ENCODE peak calls at places on chromosomes 5 and 9, in five cellular contexts. One of them, this sample, is unnamed. For H3K36me3, the result is how much of the 10 kb centered on the place peaks cover.

GRCh38 chr5:96565843-96566242 is 96.3 kb upstream of the CAST start:
- DNase-seq in transverse colon: no peak
- DNase-seq in tibial nerve: no peak
- DNase-seq in cardiac muscle cell: no peak
- DNase-seq in mucosa of descending colon: no peak
- DNase-seq in this sample: no peak

GRCh38 chr5:172048539-172049101 is 42.2 kb upstream of the FBXW11 start:
- DNase-seq in cardiac muscle cell: no peak
- DNase-seq in tibial nerve: no peak
- DNase-seq in mucosa of descending colon: no peak
- DNase-seq in transverse colon: no peak
- DNase-seq in this sample: no peak

GRCh38 chr5:33800221-33800950 is 91.4 kb downstream of the ADAMTS12 start:
- DNase-seq in tibial nerve: no peak
- DNase-seq in mucosa of descending colon: no peak
- DNase-seq in transverse colon: no peak
- DNase-seq in cardiac muscle cell: no peak
- DNase-seq in this sample: no peak

GRCh38 chr9:3768286-3768685 is 242.5 kb upstream of the RFX3 start:
- DNase-seq in transverse colon: no peak
- DNase-seq in tibial nerve: no peak
- DNase-seq in cardiac muscle cell: no peak
- DNase-seq in mucosa of descending colon: no peak
- DNase-seq in this sample: no peak

GRCh38 chr5:112338681-112339337 is 80.3 kb downstream of the EPB41L4A start:
- DNase-seq in cardiac muscle cell: no peak
- DNase-seq in mucosa of descending colon: no peak
- DNase-seq in tibial nerve: no peak
- DNase-seq in transverse colon: no peak
- DNase-seq in this sample: no peak

GRCh38 chr5:168162464-168162863 is 129.0 kb upstream of the WWC1 start:
- DNase-seq in cardiac muscle cell: no peak
- DNase-seq in mucosa of descending colon: no peak
- DNase-seq in transverse colon: no peak
- DNase-seq in tibial nerve: no peak
- DNase-seq in this sample: no peak

GRCh38 chr9:89470239-89470638 is 27.7 kb downstream of the SEMA4D start:
- DNase-seq in cardiac muscle cell: no peak
- DNase-seq in tibial nerve: no peak
- DNase-seq in transverse colon: no peak
- DNase-seq in mucosa of descending colon: no peak
- DNase-seq in this sample: no peak

GRCh38 chr5:147561435-147561834 is 51.6 kb upstream of the DPYSL3 start:
- DNase-seq in cardiac muscle cell: no peak
- DNase-seq in tibial nerve: no peak
- DNase-seq in mucosa of descending colon: no peak
- DNase-seq in transverse colon: no peak
- DNase-seq in this sample: no peak

GRCh38 chr9:71812385-71812784 is 44.1 kb upstream of the CEMIP2 start:
- DNase-seq in mucosa of descending colon: no peak
- DNase-seq in transverse colon: no peak
- DNase-seq in cardiac muscle cell: no peak
- DNase-seq in tibial nerve: no peak
- DNase-seq in this sample: no peak

GRCh38 chr9:134983506-134984371 is 66.0 kb upstream of the FCN1 start:
- DNase-seq in mucosa of descending colon: no peak
- DNase-seq in cardiac muscle cell: no peak
- DNase-seq in tibial nerve: no peak
- DNase-seq in transverse colon: no peak
- DNase-seq in this sample: no peak

GRCh38 chr9:109117856-109118801 is 1.6 kb downstream of the TMEM245 start:
- DNase-seq in tibial nerve: no peak
- DNase-seq in cardiac muscle cell: peak
- DNase-seq in mucosa of descending colon: no peak
- DNase-seq in transverse colon: peak
- DNase-seq in this sample: no peak

GRCh38 chr5:26024774-26025173 is 1013.6 kb downstream of the CDH9 start:
- DNase-seq in cardiac muscle cell: peak
- DNase-seq in transverse colon: no peak
- DNase-seq in tibial nerve: no peak
- DNase-seq in mucosa of descending colon: no peak
- DNase-seq in this sample: no peak

GRCh38 chr5:134583821-134584220 is 48.8 kb downstream of the SAR1B start:
- DNase-seq in transverse colon: no peak
- DNase-seq in cardiac muscle cell: no peak
- DNase-seq in tibial nerve: no peak
- DNase-seq in mucosa of descending colon: peak
- DNase-seq in this sample: no peak

GRCh38 chr5:11734369-11734768 is 169.9 kb downstream of the CTNND2 start:
- DNase-seq in cardiac muscle cell: no peak
- DNase-seq in tibial nerve: no peak
- DNase-seq in transverse colon: no peak
- DNase-seq in mucosa of descending colon: no peak
- DNase-seq in this sample: no peak

GRCh38 chr5:80125962-80126480 is 90.9 kb downstream of the THBS4 start:
- DNase-seq in mucosa of descending colon: no peak
- DNase-seq in transverse colon: no peak
- DNase-seq in tibial nerve: no peak
- DNase-seq in cardiac muscle cell: no peak
- DNase-seq in this sample: peak

GRCh38 chr5:93741136-93741811 is at the start of gene POU5F2:
- DNase-seq in cardiac muscle cell: no peak
- DNase-seq in mucosa of descending colon: no peak
- DNase-seq in tibial nerve: no peak
- DNase-seq in transverse colon: no peak
- DNase-seq in this sample: no peak

GRCh38 chr5:107966216-107966615 is 295.5 kb upstream of the EFNA5 start:
- DNase-seq in tibial nerve: no peak
- DNase-seq in transverse colon: no peak
- DNase-seq in mucosa of descending colon: no peak
- DNase-seq in cardiac muscle cell: no peak
- DNase-seq in this sample: no peak

GRCh38 chr5:65892801-65893200 is 33.6 kb upstream of the ERBIN start:
- DNase-seq in mucosa of descending colon: no peak
- DNase-seq in transverse colon: no peak
- DNase-seq in tibial nerve: no peak
- DNase-seq in cardiac muscle cell: no peak
- DNase-seq in this sample: no peak

GRCh38 chr5:151738125-151738848 is 20.1 kb downstream of the ATOX1 start:
- DNase-seq in tibial nerve: no peak
- DNase-seq in transverse colon: no peak
- DNase-seq in mucosa of descending colon: no peak
- DNase-seq in cardiac muscle cell: no peak
- DNase-seq in this sample: no peak

GRCh38 chr5:1499851-1500250 is 23.9 kb downstream of the LPCAT1 start:
- DNase-seq in mucosa of descending colon: no peak
- DNase-seq in tibial nerve: no peak
- DNase-seq in transverse colon: no peak
- DNase-seq in cardiac muscle cell: no peak
- DNase-seq in this sample: no peak

GRCh38 chr5:176133877-176134276 is 104.3 kb upstream of the SIMC1 start:
- DNase-seq in cardiac muscle cell: no peak
- DNase-seq in mucosa of descending colon: no peak
- DNase-seq in tibial nerve: no peak
- DNase-seq in transverse colon: no peak
- DNase-seq in this sample: no peak

GRCh38 chr5:179791881-179792611 is 1.7 kb upstream of the LTC4S start:
- DNase-seq in tibial nerve: no peak
- DNase-seq in mucosa of descending colon: peak
- DNase-seq in transverse colon: no peak
- DNase-seq in cardiac muscle cell: no peak
- DNase-seq in this sample: no peak

GRCh38 chr9:125524522-125524921 is 182.5 kb downstream of the MAPKAP1 start:
- DNase-seq in cardiac muscle cell: no peak
- DNase-seq in tibial nerve: no peak
- DNase-seq in mucosa of descending colon: no peak
- DNase-seq in transverse colon: no peak
- DNase-seq in this sample: no peak

GRCh38 chr9:88418715-88419540 is 30.7 kb downstream of the SPIN1 start:
- DNase-seq in transverse colon: no peak
- DNase-seq in tibial nerve: no peak
- DNase-seq in mucosa of descending colon: no peak
- DNase-seq in cardiac muscle cell: no peak
- DNase-seq in this sample: no peak

GRCh38 chr5:102418531-102418930 is 80.3 kb downstream of the SLCO6A1 start:
- DNase-seq in tibial nerve: no peak
- DNase-seq in transverse colon: no peak
- DNase-seq in cardiac muscle cell: no peak
- DNase-seq in mucosa of descending colon: no peak
- DNase-seq in this sample: no peak

GRCh38 chr5:146724975-146725374 is 153.6 kb downstream of the PPP2R2B start:
- DNase-seq in mucosa of descending colon: no peak
- DNase-seq in tibial nerve: no peak
- DNase-seq in cardiac muscle cell: no peak
- DNase-seq in transverse colon: no peak
- DNase-seq in this sample: no peak

GRCh38 chr5:181265092-181265671 is 4.2 kb upstream of the TRIM52 start:
- DNase-seq in cardiac muscle cell: no peak
- DNase-seq in transverse colon: no peak
- DNase-seq in mucosa of descending colon: no peak
- DNase-seq in tibial nerve: no peak
- DNase-seq in this sample: no peak

GRCh38 chr5:36692791-36693763 is 86.7 kb downstream of the SLC1A3 start:
- DNase-seq in cardiac muscle cell: peak
- DNase-seq in transverse colon: peak
- DNase-seq in mucosa of descending colon: peak
- DNase-seq in tibial nerve: peak
- DNase-seq in this sample: peak

GRCh38 chr9:16203735-16204573 is 651.1 kb downstream of the CCDC171 start:
- DNase-seq in transverse colon: no peak
- DNase-seq in mucosa of descending colon: no peak
- DNase-seq in cardiac muscle cell: no peak
- DNase-seq in tibial nerve: no peak
- DNase-seq in this sample: no peak

GRCh38 chr5:172028167-172028566 is 21.7 kb upstream of the FBXW11 start:
- DNase-seq in tibial nerve: no peak
- DNase-seq in mucosa of descending colon: no peak
- DNase-seq in cardiac muscle cell: no peak
- DNase-seq in transverse colon: no peak
- DNase-seq in this sample: no peak

GRCh38 chr9:129363216-129363873 is 185.3 kb upstream of the IER5L start:
- DNase-seq in transverse colon: no peak
- DNase-seq in cardiac muscle cell: no peak
- DNase-seq in tibial nerve: no peak
- DNase-seq in mucosa of descending colon: no peak
- DNase-seq in this sample: no peak

GRCh38 chr9:128275198-128276007 is at the start of gene GOLGA2:
- DNase-seq in cardiac muscle cell: peak
- DNase-seq in transverse colon: peak
- DNase-seq in mucosa of descending colon: no peak
- DNase-seq in tibial nerve: no peak
- DNase-seq in this sample: no peak

GRCh38 chr9:104557179-104557634 is 11.8 kb upstream of the OR13C8 start:
- DNase-seq in tibial nerve: no peak
- DNase-seq in transverse colon: no peak
- DNase-seq in cardiac muscle cell: no peak
- DNase-seq in mucosa of descending colon: no peak
- DNase-seq in this sample: no peak

GRCh38 chr9:16062542-16063240 is 509.8 kb downstream of the CCDC171 start:
- DNase-seq in tibial nerve: no peak
- DNase-seq in transverse colon: no peak
- DNase-seq in mucosa of descending colon: no peak
- DNase-seq in cardiac muscle cell: no peak
- DNase-seq in this sample: no peak

GRCh38 chr5:15926586-15926985 is 253.0 kb downstream of the MARCHF11 start:
- DNase-seq in mucosa of descending colon: no peak
- DNase-seq in transverse colon: no peak
- DNase-seq in cardiac muscle cell: no peak
- DNase-seq in tibial nerve: no peak
- DNase-seq in this sample: no peak

GRCh38 chr9:126367139-126367538 is 40.5 kb downstream of the MVB12B start:
- DNase-seq in tibial nerve: no peak
- DNase-seq in mucosa of descending colon: peak
- DNase-seq in transverse colon: no peak
- DNase-seq in cardiac muscle cell: no peak
- DNase-seq in this sample: no peak

GRCh38 chr9:80995759-80996158 is 693.6 kb downstream of the TLE1 start:
- DNase-seq in mucosa of descending colon: no peak
- DNase-seq in cardiac muscle cell: no peak
- DNase-seq in transverse colon: no peak
- DNase-seq in tibial nerve: no peak
- DNase-seq in this sample: no peak

GRCh38 chr5:54965806-54966205 is 19.6 kb downstream of the ESM1 start:
- DNase-seq in transverse colon: no peak
- DNase-seq in cardiac muscle cell: no peak
- DNase-seq in mucosa of descending colon: no peak
- DNase-seq in tibial nerve: no peak
- DNase-seq in this sample: no peak

GRCh38 chr5:109692852-109693251 is 3.1 kb downstream of the MAN2A1 start:
- DNase-seq in mucosa of descending colon: no peak
- DNase-seq in tibial nerve: no peak
- DNase-seq in transverse colon: peak
- DNase-seq in cardiac muscle cell: no peak
- DNase-seq in this sample: no peak

GRCh38 chr5:153584131-153584530 is 93.7 kb downstream of the GRIA1 start:
- DNase-seq in tibial nerve: no peak
- DNase-seq in mucosa of descending colon: no peak
- DNase-seq in cardiac muscle cell: no peak
- DNase-seq in transverse colon: no peak
- DNase-seq in this sample: no peak

GRCh38 chr5:153584561-153585359 is 94.3 kb downstream of the GRIA1 start:
- DNase-seq in tibial nerve: no peak
- DNase-seq in cardiac muscle cell: no peak
- DNase-seq in transverse colon: no peak
- DNase-seq in mucosa of descending colon: no peak
- DNase-seq in this sample: no peak

GRCh38 chr5:153585616-153586015 is 95.1 kb downstream of the GRIA1 start:
- DNase-seq in cardiac muscle cell: no peak
- DNase-seq in transverse colon: no peak
- DNase-seq in mucosa of descending colon: no peak
- DNase-seq in tibial nerve: no peak
- DNase-seq in this sample: no peak
- H3K4me3 ChIP-seq in cardiac muscle cell: no peak
- H3K4me3 ChIP-seq in transverse colon: no peak
- H3K4me3 ChIP-seq in mucosa of descending colon: no peak
- H3K4me3 ChIP-seq in tibial nerve: no peak
- H3K4me3 ChIP-seq in this sample: no peak

GRCh38 chr9:114594136-114594535 is 6.6 kb downstream of the ATP6V1G1 start:
- DNase-seq in transverse colon: no peak
- DNase-seq in mucosa of descending colon: no peak
- DNase-seq in tibial nerve: no peak
- DNase-seq in cardiac muscle cell: no peak
- DNase-seq in this sample: no peak
- H3K36me3 ChIP-seq in transverse colon: under half
- H3K36me3 ChIP-seq in mucosa of descending colon: under half
- H3K36me3 ChIP-seq in tibial nerve: under half
- H3K36me3 ChIP-seq in cardiac muscle cell: under half
- H3K36me3 ChIP-seq in this sample: under half

GRCh38 chr5:149932445-149933350 is 11.9 kb downstream of the PDE6A start:
- DNase-seq in mucosa of descending colon: no peak
- DNase-seq in tibial nerve: no peak
- DNase-seq in transverse colon: no peak
- DNase-seq in cardiac muscle cell: peak
- DNase-seq in this sample: no peak
- TF ChIP-seq CTCF in mucosa of descending colon: no peak
- TF ChIP-seq CTCF in tibial nerve: no peak
- TF ChIP-seq CTCF in transverse colon: no peak
- TF ChIP-seq CTCF in cardiac muscle cell: peak
- TF ChIP-seq CTCF in this sample: no peak

GRCh38 chr9:99823392-99824377 is 2.0 kb downstream of the NR4A3 start:
- DNase-seq in transverse colon: peak
- DNase-seq in cardiac muscle cell: peak
- DNase-seq in mucosa of descending colon: peak
- DNase-seq in tibial nerve: no peak
- DNase-seq in this sample: peak
- H3K4me3 ChIP-seq in transverse colon: peak
- H3K4me3 ChIP-seq in cardiac muscle cell: peak
- H3K4me3 ChIP-seq in mucosa of descending colon: no peak
- H3K4me3 ChIP-seq in tibial nerve: peak
- H3K4me3 ChIP-seq in this sample: peak